ENCODE peak calls at places on chromosomes 5 and 9, in four cellular contexts. F is colonic mucosa, O is NCI-H2029, I is SW480. B is an unnamed sample.

GRCh38 chr9:93579711-93580516 is 3.5 kb downstream of the PHF2 start:
- DNase-seq in F (no peak), O (no peak), I (no peak), B (no peak)

GRCh38 chr5:61604626-61605025 is 272.6 kb downstream of the ZSWIM6 start:
- DNase-seq in I (no peak), F (no peak), O (no peak), B (no peak)

GRCh38 chr5:17105744-17106450 is 111.5 kb upstream of the BASP1 start:
- DNase-seq in F (no peak), O (no peak), I (no peak), B (no peak)

GRCh38 chr5:145531038-145531734 is 304.0 kb downstream of the PRELID2 start:
- DNase-seq in I (no peak), F (peak; percentile 81), O (no peak), B (peak; percentile 98)

GRCh38 chr9:121169094-121169601 is 32.5 kb downstream of the RAB14 start:
- DNase-seq in F (no peak), I (peak; percentile 10), O (no peak), B (peak; percentile 13)

GRCh38 chr5:32443541-32444190 is 874 bp downstream of the ZFR start:
- DNase-seq in F (peak; percentile 41), O (no peak), I (peak; percentile 29), B (peak; percentile 67)

GRCh38 chr9:96327694-96328352 is 25.8 kb upstream of the HSD17B3 start:
- DNase-seq in I (peak; percentile 32), F (peak; percentile 67), O (peak; percentile 19), B (peak; percentile 78)

GRCh38 chr5:37831821-37832524 is 7.9 kb downstream of the GDNF start:
- DNase-seq in O (no peak), I (no peak), F (no peak), B (no peak)

GRCh38 chr9:98536542-98537173 is 172.1 kb downstream of the GABBR2 start:
- DNase-seq in F (no peak), I (no peak), O (peak; percentile 48), B (peak; percentile 32)

GRCh38 chr5:114310666-114311065 is 51.2 kb upstream of the KCNN2 start:
- DNase-seq in O (no peak), F (no peak), I (no peak), B (no peak)

GRCh38 chr5:112238473-112238872 is 180.6 kb downstream of the EPB41L4A start:
- DNase-seq in O (no peak), I (peak; percentile 42), F (no peak), B (no peak)

GRCh38 chr5:53031695-53032096 is 42.5 kb downstream of the ITGA2 start:
- DNase-seq in F (no peak), O (no peak), I (peak; percentile 75), B (peak; percentile 55)

GRCh38 chr5:131671994-131672655 is 37.1 kb upstream of the RAPGEF6 start:
- DNase-seq in O (no peak), I (no peak), F (no peak), B (no peak)

GRCh38 chr9:86303316-86303975 is 21.1 kb upstream of the ISCA1 start:
- DNase-seq in O (no peak), I (peak; percentile 11), F (no peak), B (no peak)

GRCh38 chr9:14722391-14723035 is at the start of gene CER1:
- DNase-seq in I (no peak), F (no peak), O (no peak), B (no peak)

GRCh38 chr5:13740471-13740870 is 204.0 kb downstream of the DNAH5 start:
- DNase-seq in O (no peak), I (no peak), F (no peak), B (no peak)

GRCh38 chr5:126274819-126275218 is 148.4 kb upstream of the GRAMD2B start:
- DNase-seq in I (no peak), O (no peak), F (no peak), B (no peak)

GRCh38 chr9:123617952-123618678 is 262.1 kb downstream of the CRB2 start:
- DNase-seq in O (no peak), F (no peak), I (peak; percentile 4), B (no peak)

GRCh38 chr5:135332519-135333150 is 66.4 kb downstream of the MACROH2A1 start:
- DNase-seq in I (peak; percentile 82), O (peak; percentile 6), F (no peak), B (peak; percentile 77)

GRCh38 chr9:111914749-111915424 is 18.3 kb downstream of the UGCG start:
- DNase-seq in O (peak; percentile 58), I (no peak), F (no peak), B (no peak)

GRCh38 chr9:95495988-95496387 is 20.8 kb downstream of the PTCH1 start:
- DNase-seq in I (no peak), O (no peak), F (no peak), B (no peak)

GRCh38 chr5:116600876-116601275 is 26.3 kb upstream of the SEMA6A start:
- DNase-seq in I (no peak), F (no peak), O (no peak), B (no peak)

GRCh38 chr9:98117984-98118639 is 910 bp downstream of the TRIM14 start:
- DNase-seq in O (no peak), F (peak; percentile 84), I (peak; percentile 67), B (peak; percentile 68)

GRCh38 chr9:93644397-93645088 is 68.2 kb downstream of the PHF2 start:
- DNase-seq in I (no peak), F (no peak), O (no peak), B (no peak)